ENCODE peak calls at places on chromosomes 16 and 17, in ten cellular contexts. One of them, this sample, is unnamed.

GRCh38 chr16:64711026-64711425 is 410.8 kb downstream of the CDH11 start:
- DNase-seq in T-helper 1 cell: no peak
- DNase-seq in anterior cingulate cortex: no peak
- DNase-seq in RPMI7951: no peak
- DNase-seq in GM03348: peak
- DNase-seq in substantia nigra: no peak
- DNase-seq in sciatic nerve: no peak
- DNase-seq in activated naive CD8-positive, alpha-beta T cell treated with anti-CD3 and anti-CD28 coated beads for 36 hours: no peak
- DNase-seq in stimulated activated CD4-positive, alpha-beta T cell treated with anti-CD3 and anti-CD28 coated beads, Interleukin-1b, Interleukin-23, amount 100 ng/mL, for 1 hour: no peak
- DNase-seq in MCF 10A: peak
- DNase-seq in this sample: no peak

GRCh38 chr16:58339452-58339938 is 44.7 kb upstream of the PRSS54 start:
- DNase-seq in T-helper 1 cell: no peak
- DNase-seq in anterior cingulate cortex: no peak
- DNase-seq in RPMI7951: peak
- DNase-seq in GM03348: peak
- DNase-seq in substantia nigra: no peak
- DNase-seq in sciatic nerve: no peak
- DNase-seq in activated naive CD8-positive, alpha-beta T cell treated with anti-CD3 and anti-CD28 coated beads for 36 hours: no peak
- DNase-seq in stimulated activated CD4-positive, alpha-beta T cell treated with anti-CD3 and anti-CD28 coated beads, Interleukin-1b, Interleukin-23, amount 100 ng/mL, for 1 hour: no peak
- DNase-seq in MCF 10A: peak
- DNase-seq in this sample: no peak

GRCh38 chr17:40848583-40849235 is 18.3 kb downstream of the KRT12 start:
- DNase-seq in T-helper 1 cell: no peak
- DNase-seq in anterior cingulate cortex: no peak
- DNase-seq in RPMI7951: no peak
- DNase-seq in GM03348: no peak
- DNase-seq in substantia nigra: no peak
- DNase-seq in sciatic nerve: no peak
- DNase-seq in activated naive CD8-positive, alpha-beta T cell treated with anti-CD3 and anti-CD28 coated beads for 36 hours: no peak
- DNase-seq in stimulated activated CD4-positive, alpha-beta T cell treated with anti-CD3 and anti-CD28 coated beads, Interleukin-1b, Interleukin-23, amount 100 ng/mL, for 1 hour: no peak
- DNase-seq in MCF 10A: peak
- DNase-seq in this sample: no peak

GRCh38 chr17:16943541-16944333 is 28.2 kb downstream of the TNFRSF13B start:
- DNase-seq in T-helper 1 cell: no peak
- DNase-seq in anterior cingulate cortex: no peak
- DNase-seq in RPMI7951: no peak
- DNase-seq in GM03348: no peak
- DNase-seq in substantia nigra: no peak
- DNase-seq in sciatic nerve: no peak
- DNase-seq in activated naive CD8-positive, alpha-beta T cell treated with anti-CD3 and anti-CD28 coated beads for 36 hours: no peak
- DNase-seq in stimulated activated CD4-positive, alpha-beta T cell treated with anti-CD3 and anti-CD28 coated beads, Interleukin-1b, Interleukin-23, amount 100 ng/mL, for 1 hour: no peak
- DNase-seq in MCF 10A: no peak
- DNase-seq in this sample: peak

GRCh38 chr17:41486809-41487530 is 2.7 kb downstream of the KRT36 start:
- DNase-seq in T-helper 1 cell: no peak
- DNase-seq in anterior cingulate cortex: no peak
- DNase-seq in RPMI7951: no peak
- DNase-seq in GM03348: no peak
- DNase-seq in substantia nigra: no peak
- DNase-seq in sciatic nerve: no peak
- DNase-seq in activated naive CD8-positive, alpha-beta T cell treated with anti-CD3 and anti-CD28 coated beads for 36 hours: peak
- DNase-seq in stimulated activated CD4-positive, alpha-beta T cell treated with anti-CD3 and anti-CD28 coated beads, Interleukin-1b, Interleukin-23, amount 100 ng/mL, for 1 hour: no peak
- DNase-seq in MCF 10A: no peak
- DNase-seq in this sample: peak

GRCh38 chr17:44757045-44757917 is 1.5 kb upstream of the ADAM11 start:
- DNase-seq in T-helper 1 cell: no peak
- DNase-seq in anterior cingulate cortex: no peak
- DNase-seq in RPMI7951: no peak
- DNase-seq in GM03348: no peak
- DNase-seq in substantia nigra: no peak
- DNase-seq in sciatic nerve: no peak
- DNase-seq in activated naive CD8-positive, alpha-beta T cell treated with anti-CD3 and anti-CD28 coated beads for 36 hours: no peak
- DNase-seq in stimulated activated CD4-positive, alpha-beta T cell treated with anti-CD3 and anti-CD28 coated beads, Interleukin-1b, Interleukin-23, amount 100 ng/mL, for 1 hour: no peak
- DNase-seq in MCF 10A: no peak
- DNase-seq in this sample: no peak

GRCh38 chr16:79770244-79771064 is 169.9 kb upstream of the MAF start:
- DNase-seq in T-helper 1 cell: peak
- DNase-seq in anterior cingulate cortex: peak
- DNase-seq in RPMI7951: peak
- DNase-seq in GM03348: peak
- DNase-seq in substantia nigra: peak
- DNase-seq in sciatic nerve: peak
- DNase-seq in activated naive CD8-positive, alpha-beta T cell treated with anti-CD3 and anti-CD28 coated beads for 36 hours: peak
- DNase-seq in stimulated activated CD4-positive, alpha-beta T cell treated with anti-CD3 and anti-CD28 coated beads, Interleukin-1b, Interleukin-23, amount 100 ng/mL, for 1 hour: peak
- DNase-seq in MCF 10A: peak
- DNase-seq in this sample: peak

GRCh38 chr16:85200471-85201278 is 88.4 kb upstream of the CIBAR2 start:
- DNase-seq in T-helper 1 cell: no peak
- DNase-seq in anterior cingulate cortex: no peak
- DNase-seq in RPMI7951: no peak
- DNase-seq in GM03348: no peak
- DNase-seq in substantia nigra: no peak
- DNase-seq in sciatic nerve: no peak
- DNase-seq in activated naive CD8-positive, alpha-beta T cell treated with anti-CD3 and anti-CD28 coated beads for 36 hours: no peak
- DNase-seq in stimulated activated CD4-positive, alpha-beta T cell treated with anti-CD3 and anti-CD28 coated beads, Interleukin-1b, Interleukin-23, amount 100 ng/mL, for 1 hour: no peak
- DNase-seq in MCF 10A: peak
- DNase-seq in this sample: no peak

GRCh38 chr17:29194669-29195068 is 14.5 kb upstream of the MYO18A start:
- DNase-seq in T-helper 1 cell: no peak
- DNase-seq in anterior cingulate cortex: no peak
- DNase-seq in RPMI7951: no peak
- DNase-seq in GM03348: no peak
- DNase-seq in substantia nigra: no peak
- DNase-seq in sciatic nerve: no peak
- DNase-seq in activated naive CD8-positive, alpha-beta T cell treated with anti-CD3 and anti-CD28 coated beads for 36 hours: no peak
- DNase-seq in stimulated activated CD4-positive, alpha-beta T cell treated with anti-CD3 and anti-CD28 coated beads, Interleukin-1b, Interleukin-23, amount 100 ng/mL, for 1 hour: no peak
- DNase-seq in MCF 10A: no peak
- DNase-seq in this sample: no peak

GRCh38 chr17:55238931-55239297 is 25.8 kb upstream of the HLF start:
- DNase-seq in T-helper 1 cell: no peak
- DNase-seq in anterior cingulate cortex: no peak
- DNase-seq in RPMI7951: no peak
- DNase-seq in GM03348: peak
- DNase-seq in substantia nigra: no peak
- DNase-seq in sciatic nerve: no peak
- DNase-seq in activated naive CD8-positive, alpha-beta T cell treated with anti-CD3 and anti-CD28 coated beads for 36 hours: no peak
- DNase-seq in stimulated activated CD4-positive, alpha-beta T cell treated with anti-CD3 and anti-CD28 coated beads, Interleukin-1b, Interleukin-23, amount 100 ng/mL, for 1 hour: no peak
- DNase-seq in MCF 10A: no peak
- DNase-seq in this sample: no peak

GRCh38 chr16:57184890-57185445 is 871 bp downstream of the PSME3IP1 start:
- DNase-seq in T-helper 1 cell: no peak
- DNase-seq in anterior cingulate cortex: no peak
- DNase-seq in RPMI7951: no peak
- DNase-seq in GM03348: no peak
- DNase-seq in substantia nigra: no peak
- DNase-seq in sciatic nerve: no peak
- DNase-seq in activated naive CD8-positive, alpha-beta T cell treated with anti-CD3 and anti-CD28 coated beads for 36 hours: no peak
- DNase-seq in stimulated activated CD4-positive, alpha-beta T cell treated with anti-CD3 and anti-CD28 coated beads, Interleukin-1b, Interleukin-23, amount 100 ng/mL, for 1 hour: no peak
- DNase-seq in MCF 10A: no peak
- DNase-seq in this sample: no peak

This sample was measured in upper lobe of left lung.